ENCODE peak calls at places on chromosome 19, in six cellular contexts. N is WTC11; F is stimulated activated CD4-positive, alpha-beta T cell treated with anti-CD3 and anti-CD28 coated beads, Interleukin-2, amount 100 ng/mL, for 48 hours; G is nucleus accumbens; K is activated T-cell treated with anti-CD3 and anti-CD28 coated beads, Interleukin-2, amount 50 U/mL, for 72 hours; M is B cell. E is an unnamed sample.

GRCh38 chr19:49690656-49691242 is at the start of gene CPT1C:
- DNase-seq in M (peak; percentile 75), F (peak; percentile 55), N (peak; percentile 93), K (peak; percentile 52), G (peak; percentile 69), E (peak; percentile 80)

GRCh38 chr19:18425515-18426415 is 6.6 kb downstream of the SSBP4 start:
- DNase-seq in N (no peak), K (no peak), F (no peak), M (no peak), G (no peak), E (no peak)

GRCh38 chr19:6556480-6556879 is 25.7 kb downstream of the TNFSF9 start:
- DNase-seq in F (no peak), G (no peak), N (no peak), M (no peak), K (no peak), E (no peak)

GRCh38 chr19:47275866-47276461 is 1.3 kb downstream of the INAFM1 start:
- DNase-seq in G (no peak), F (no peak), M (no peak), K (no peak), N (no peak), E (no peak)

GRCh38 chr19:58354478-58355030 is 1.3 kb upstream of the A1BG start:
- DNase-seq in G (no peak), K (no peak), M (peak; percentile 21), N (no peak), F (no peak), E (no peak)

GRCh38 chr19:20422216-20422615 is 143.4 kb downstream of the ZNF737 start:
- DNase-seq in M (no peak), G (no peak), F (no peak), K (no peak), N (no peak), E (no peak)

GRCh38 chr19:52533901-52534300 is 6.4 kb downstream of the ZNF808 start:
- DNase-seq in M (no peak), K (no peak), G (no peak), F (no peak), N (no peak), E (no peak)

GRCh38 chr19:29285878-29286277 is 72.9 kb upstream of the UQCRFS1 start:
- DNase-seq in F (no peak), K (no peak), G (peak; percentile 5), M (no peak), N (peak; percentile 71), E (no peak)

GRCh38 chr19:52898101-52898500 is 666 bp upstream of the ZNF320 start:
- DNase-seq in N (peak; percentile 50), K (no peak), G (no peak), M (no peak), F (no peak), E (no peak)

GRCh38 chr19:19185853-19186728 is 5.9 kb downstream of the BORCS8 start:
- DNase-seq in G (no peak), F (peak; percentile 66), K (peak; percentile 65), N (peak; percentile 89), M (no peak), E (peak; percentile 72)

GRCh38 chr19:27744926-27745844 is 1467.8 kb downstream of the UQCRFS1 start:
- DNase-seq in G (no peak), N (no peak), K (no peak), F (no peak), M (no peak), E (no peak)

GRCh38 chr19:29001922-29002247 is 211.1 kb downstream of the UQCRFS1 start:
- DNase-seq in N (no peak), K (no peak), F (no peak), G (no peak), M (no peak), E (no peak)

GRCh38 chr19:577439-578392 is 5.3 kb downstream of the BSG start:
- DNase-seq in N (no peak), M (no peak), F (no peak), K (no peak), G (no peak), E (no peak)

GRCh38 chr19:44905437-44906160 is at the start of gene APOE:
- DNase-seq in K (no peak), G (peak; percentile 39), N (peak; percentile 81), F (no peak), M (no peak), E (no peak)

GRCh38 chr19:4455742-4456565 is 1.6 kb downstream of the UBXN6 start:
- DNase-seq in G (no peak), M (peak; percentile 33), K (no peak), F (no peak), N (no peak), E (no peak)

GRCh38 chr19:3073931-3074595 is 11.8 kb upstream of the TLE5 start:
- DNase-seq in N (no peak), M (no peak), K (no peak), G (no peak), F (no peak), E (no peak)

GRCh38 chr19:41479757-41480191 is 36.8 kb downstream of the ERICH4 start:
- DNase-seq in M (no peak), G (no peak), K (no peak), N (no peak), F (no peak), E (no peak)

GRCh38 chr19:21765151-21765550 is 2.2 kb downstream of the ZNF100 start:
- DNase-seq in G (no peak), N (no peak), F (no peak), K (peak; percentile 20), M (no peak), E (peak; percentile 33)

GRCh38 chr19:16325671-16326400 is 1.2 kb downstream of the KLF2 start:
- DNase-seq in N (peak; percentile 79), F (peak; percentile 14), M (peak; percentile 57), G (no peak), K (peak; percentile 31), E (peak; percentile 45)

GRCh38 chr19:12703056-12703455 is 6.6 kb upstream of the FBXW9 start:
- DNase-seq in F (no peak), G (no peak), K (peak; percentile 37), M (no peak), N (peak; percentile 88), E (peak; percentile 52)